ENCODE peak calls at places on chromosomes 11 and 22, in six cellular contexts. Z is SK-N-SH, L is GM12878, A is K562, T is HepG2, U is H1. C is an unnamed sample.

GRCh38 chr11:95897731-95898130 is 26.2 kb downstream of the MTMR2 start:
- DNase-seq in Z (no peak), L (no peak), A (no peak), T (no peak), U (no peak), C (no peak)

GRCh38 chr11:76327223-76327622 is 53.7 kb downstream of the THAP12 start:
- DNase-seq in Z (no peak), L (no peak), A (no peak), T (no peak), U (no peak), C (no peak)

GRCh38 chr11:66419825-66420224 is 1.0 kb upstream of the NPAS4 start:
- DNase-seq in Z (peak; percentile 89), L (no peak), A (no peak), T (no peak), U (no peak), C (no peak)

GRCh38 chr11:31001432-31001831 is 368.1 kb downstream of the DCDC1 start:
- DNase-seq in Z (peak; percentile 4), L (no peak), A (no peak), T (no peak), U (no peak), C (no peak)

GRCh38 chr11:88886796-88887195 is 179.0 kb downstream of the GRM5 start:
- DNase-seq in Z (peak; percentile 4), L (peak; percentile 11), A (peak; percentile 6), T (peak; percentile 40), U (peak; percentile 1), C (peak; percentile 55)

GRCh38 chr11:102836290-102836875 is 7.0 kb downstream of the MMP3 start:
- DNase-seq in Z (no peak), L (no peak), A (no peak), T (no peak), U (no peak), C (no peak)

GRCh38 chr11:36744375-36745168 is 146.5 kb upstream of the RAG2 start:
- DNase-seq in Z (peak; percentile 48), L (no peak), A (peak; percentile 50), T (peak; percentile 52), U (peak; percentile 13), C (peak; percentile 46)

GRCh38 chr11:43905788-43906187 is 25.2 kb downstream of the ALKBH3 start:
- DNase-seq in Z (peak; percentile 73), L (no peak), A (no peak), T (no peak), U (no peak), C (no peak)

GRCh38 chr11:8983552-8983951 is 19.3 kb upstream of the TMEM9B start:
- DNase-seq in Z (no peak), L (no peak), A (no peak), T (no peak), U (no peak), C (no peak)

GRCh38 chr11:108037636-108038035 is 28.9 kb downstream of the CUL5 start:
- DNase-seq in Z (no peak), L (no peak), A (no peak), T (no peak), U (no peak), C (no peak)

GRCh38 chr11:68504432-68505066 is 44.0 kb downstream of the PPP6R3 start:
- DNase-seq in Z (no peak), L (no peak), A (no peak), T (no peak), U (no peak), C (no peak)

GRCh38 chr11:68508425-68508824 is 47.9 kb downstream of the PPP6R3 start:
- DNase-seq in Z (no peak), L (no peak), A (no peak), T (no peak), U (no peak), C (no peak)

GRCh38 chr11:68506908-68507307 is 46.4 kb downstream of the PPP6R3 start:
- DNase-seq in Z (no peak), L (no peak), A (no peak), T (no peak), U (no peak), C (no peak)

GRCh38 chr11:68505596-68505995 is 45.0 kb downstream of the PPP6R3 start:
- DNase-seq in Z (no peak), L (no peak), A (no peak), T (no peak), U (no peak), C (no peak)

GRCh38 chr11:68509105-68509504 is 48.6 kb downstream of the PPP6R3 start:
- DNase-seq in Z (peak; percentile 24), L (no peak), A (no peak), T (no peak), U (no peak), C (no peak)
- H4K20me1 ChIP-seq in Z (peaks cover 99% of the 10 kb centered on the region), L (peaks cover 4% of the 10 kb centered on the region), A (peaks cover 30% of the 10 kb centered on the region), T (peaks cover 48% of the 10 kb centered on the region), U (peaks cover 25% of the 10 kb centered on the region), C (peaks cover 40% of the 10 kb centered on the region)

GRCh38 chr22:47293368-47294221 is 531.1 kb downstream of the TBC1D22A start:
- DNase-seq in Z (no peak), L (no peak), A (no peak), T (no peak), U (no peak), C (no peak)

GRCh38 chr22:47290706-47291430 is 528.4 kb downstream of the TBC1D22A start:
- DNase-seq in Z (no peak), L (no peak), A (no peak), T (no peak), U (no peak), C (no peak)

GRCh38 chr22:47292546-47293320 is 530.3 kb downstream of the TBC1D22A start:
- DNase-seq in Z (no peak), L (no peak), A (no peak), T (no peak), U (no peak), C (no peak)

GRCh38 chr22:47294222-47294532 is 531.7 kb downstream of the TBC1D22A start:
- DNase-seq in Z (no peak), L (no peak), A (no peak), T (no peak), U (no peak), C (no peak)

DNA sequence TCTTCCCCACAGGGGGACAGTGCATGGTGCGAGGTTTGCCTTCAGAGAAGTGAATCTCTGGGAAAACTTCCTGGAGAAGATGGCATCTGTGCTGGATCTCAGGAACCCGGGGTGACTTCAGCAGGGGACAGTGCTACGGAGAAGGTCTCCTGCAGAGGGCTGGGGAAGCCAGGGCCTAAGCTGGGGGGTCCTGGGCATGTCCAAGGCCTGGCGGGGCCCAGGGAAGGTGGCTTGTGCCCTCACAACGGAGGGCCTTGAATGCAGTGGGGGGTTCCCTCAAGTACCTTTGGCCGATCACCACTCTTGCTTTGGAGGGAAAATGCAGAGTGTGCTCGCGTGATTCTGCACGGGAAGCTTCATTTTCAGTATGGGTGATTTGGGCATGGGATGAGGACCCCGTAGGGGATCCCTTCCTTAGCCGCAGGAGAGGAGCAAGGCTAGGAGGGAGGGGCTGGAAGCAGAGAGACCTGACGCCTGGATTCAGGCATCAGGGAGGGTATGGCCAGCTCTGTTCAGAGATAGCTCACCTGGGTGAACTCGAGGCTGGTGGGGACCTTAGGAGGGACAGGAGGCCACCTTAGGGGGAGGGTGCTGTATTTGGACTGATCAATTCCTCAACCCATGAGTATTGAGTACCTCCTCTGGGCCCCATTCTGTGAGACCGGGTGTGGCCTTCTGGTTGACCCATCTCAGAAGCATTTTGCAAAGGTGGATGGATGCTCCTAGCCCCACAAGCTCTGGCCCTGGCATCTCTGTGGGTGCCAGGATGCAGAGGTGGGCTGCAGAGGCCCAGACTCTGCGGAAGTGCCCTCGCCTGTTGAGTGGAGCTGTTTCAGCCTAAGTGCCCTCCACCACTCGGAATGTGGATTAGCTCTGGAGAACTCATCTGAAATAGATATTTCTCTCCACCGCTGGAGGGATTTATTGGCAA is 529.4 kb downstream of the TBC1D22A start:
- DNase-seq in Z (no peak), L (no peak), A (no peak), T (no peak), U (no peak), C (no peak)
- H3K9me3 ChIP-seq in Z (no peaks in the 10 kb centered on the region), L (no peaks in the 10 kb centered on the region), A (no peaks in the 10 kb centered on the region), T (no peaks in the 10 kb centered on the region), U (peaks cover 83% of the 10 kb centered on the region), C (no peaks in the 10 kb centered on the region)

GRCh38 chr11:47886096-47886495 is 37.9 kb upstream of the NUP160 start:
- DNase-seq in Z (no peak), L (no peak), A (no peak), T (no peak), U (no peak), C (no peak)
- TF ChIP-seq YY1 in Z (no peak), L (no peak), A (no peak), T (no peak), U (no peak), C (no peak)

DNA sequence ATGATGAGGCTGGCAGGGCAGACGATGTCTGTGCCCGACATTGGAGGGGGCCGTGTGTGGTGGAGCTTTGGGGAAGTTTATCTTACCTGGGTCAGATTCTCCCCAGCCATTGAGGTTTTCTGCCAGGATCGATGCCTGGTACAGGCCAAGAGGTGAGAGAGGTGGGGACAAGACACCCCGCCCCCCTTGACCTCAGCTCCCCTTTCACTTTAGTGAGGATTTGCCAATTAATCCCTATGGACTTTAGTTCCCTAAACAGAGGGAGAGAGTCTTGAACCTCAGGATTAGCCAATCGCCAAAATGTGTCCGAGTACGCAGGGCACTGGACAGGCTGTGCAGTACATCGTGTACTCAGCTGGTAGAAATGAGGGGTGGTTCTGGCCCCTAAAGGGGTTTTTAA is 541 bp downstream of the HORMAD2 start:
- DNase-seq in Z (no peak), L (no peak), A (no peak), T (no peak), U (no peak), C (no peak)
- H4K20me1 ChIP-seq in Z (no peaks in the 10 kb centered on the region), L (no peaks in the 10 kb centered on the region), A (no peaks in the 10 kb centered on the region), T (no peaks in the 10 kb centered on the region), U (no peaks in the 10 kb centered on the region), C (no peaks in the 10 kb centered on the region)

GRCh38 chr11:70813651-70814050 is 415.3 kb downstream of the CTTN start:
- DNase-seq in Z (no peak), L (no peak), A (no peak), T (no peak), U (no peak), C (no peak)
- H3K9me3 ChIP-seq in Z (no peaks in the 10 kb centered on the region), L (no peaks in the 10 kb centered on the region), A (no peaks in the 10 kb centered on the region), T (no peaks in the 10 kb centered on the region), U (no peaks in the 10 kb centered on the region), C (no peaks in the 10 kb centered on the region)

DNA sequence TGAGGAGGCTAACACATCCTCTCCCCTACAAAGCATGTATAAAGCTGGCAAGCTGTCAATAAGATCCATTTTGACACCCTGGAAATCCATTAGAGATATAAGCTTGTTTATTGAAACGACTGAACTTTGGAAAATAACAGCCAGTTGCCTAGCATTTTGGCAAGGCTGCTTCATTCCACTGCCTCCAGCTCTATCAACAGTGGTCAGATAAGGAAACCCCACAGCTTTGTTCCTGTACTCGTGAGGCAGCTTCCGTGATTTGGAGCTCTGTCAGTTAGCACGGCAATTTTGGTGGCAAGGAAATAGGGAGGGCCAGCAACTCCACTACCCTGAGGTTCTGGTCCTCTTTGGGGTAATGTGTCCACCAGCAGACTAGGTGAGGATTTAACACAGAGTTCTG is 2.0 kb upstream of the OR51S1 start:
- DNase-seq in Z (no peak), L (no peak), A (no peak), T (no peak), U (no peak), C (no peak)
- TF ChIP-seq YY1 in Z (no peak), L (no peak), A (no peak), T (no peak), U (no peak), C (no peak)

C was measured in HCT116.